ENCODE peak calls at places on chromosomes 12 and 14, in eight cellular contexts. Y, Z, K, I, F, G, P and W are unnamed samples.
A peak's percentile ranks its signal among the peaks of the same experiment; 100 is the strongest.

GRCh38 chr14:70782361-70782760 is 27.0 kb downstream of the MAP3K9 start:
- DNase-seq in K (no peak), Y (no peak), F (no peak), P (no peak), Z (no peak), G (no peak), I (no peak), W (no peak)

GRCh38 chr14:99596071-99596627 is 7.9 kb downstream of the CCDC85C start:
- DNase-seq in I (peak; percentile 26), Y (peak; percentile 77), P (no peak), Z (no peak), G (no peak), F (no peak), K (no peak), W (no peak)

GRCh38 chr12:86496595-86496994 is 240.4 kb upstream of the MGAT4C start:
- DNase-seq in I (no peak), F (no peak), Z (no peak), P (no peak), G (no peak), K (no peak), Y (no peak), W (no peak)

GRCh38 chr12:123126294-123127144 is 24.4 kb downstream of the PITPNM2 start:
- DNase-seq in P (peak; percentile 82), F (no peak), I (peak; percentile 40), Y (no peak), Z (no peak), K (no peak), G (peak; percentile 64), W (no peak)

GRCh38 chr12:72330784-72331183 is 58.6 kb downstream of the TRHDE start:
- DNase-seq in Y (no peak), G (no peak), I (no peak), F (no peak), P (no peak), K (no peak), Z (no peak), W (no peak)

GRCh38 chr12:118055144-118055557 is 5.8 kb downstream of the WSB2 start:
- DNase-seq in K (no peak), Y (peak; percentile 45), F (no peak), G (no peak), P (no peak), I (peak; percentile 78), Z (peak; percentile 85), W (no peak)

GRCh38 chr14:35140718-35141581 is 18.6 kb downstream of the PRORP start:
- DNase-seq in P (no peak), Z (peak; percentile 31), G (peak; percentile 62), Y (no peak), K (no peak), F (no peak), I (no peak), W (no peak)

GRCh38 chr12:7060353-7060954 is at the start of gene C1S:
- DNase-seq in Y (peak; percentile 51), F (peak; percentile 57), I (peak; percentile 81), G (peak; percentile 100), P (peak; percentile 94), K (no peak), Z (peak; percentile 84), W (no peak)

GRCh38 chr14:95516554-95517209 is at the start of gene SYNE3:
- DNase-seq in K (peak; percentile 79), F (no peak), Z (peak; percentile 53), P (peak; percentile 82), G (no peak), Y (peak; percentile 78), I (peak; percentile 76), W (no peak)

GRCh38 chr14:20668969-20669368 is 15.4 kb upstream of the RNASE4 start:
- DNase-seq in G (no peak), P (no peak), Y (no peak), K (no peak), Z (no peak), F (no peak), I (no peak), W (no peak)

GRCh38 chr14:105971593-105972500 is 445.5 kb downstream of the TMEM121 start:
- DNase-seq in Z (no peak), G (no peak), F (no peak), K (no peak), Y (no peak), P (no peak), I (no peak), W (no peak)

GRCh38 chr14:72679591-72680151 is 214.2 kb downstream of the DPF3 start:
- DNase-seq in G (no peak), Y (no peak), Z (peak; percentile 62), P (no peak), I (no peak), K (no peak), F (no peak), W (no peak)

GRCh38 chr12:95218852-95219171 is 1.2 kb downstream of the VEZT start:
- DNase-seq in P (no peak), Y (peak; percentile 56), I (peak; percentile 20), K (peak; percentile 53), F (no peak), Z (peak; percentile 37), G (no peak), W (no peak)

GRCh38 chr12:49334681-49335080 is 2.3 kb downstream of the C1QL4 start:
- DNase-seq in I (no peak), P (no peak), G (no peak), Y (no peak), K (no peak), Z (no peak), F (no peak), W (no peak)

GRCh38 chr14:94796278-94796677 is 26.4 kb upstream of the GSC start:
- DNase-seq in Y (no peak), P (no peak), G (no peak), Z (no peak), I (no peak), F (no peak), K (no peak), W (no peak)

GRCh38 chr12:170361-171225 is 43.4 kb downstream of the SLC6A12 start:
- DNase-seq in Z (no peak), Y (no peak), G (no peak), P (no peak), I (no peak), F (no peak), K (no peak), W (no peak)

GRCh38 chr12:106582264-106582591 is 576 bp upstream of the RFX4 start:
- DNase-seq in Y (no peak), K (no peak), G (no peak), P (no peak), I (no peak), Z (no peak), F (no peak), W (no peak)

GRCh38 chr12:2183556-2184541 is 131.1 kb downstream of the CACNA1C start:
- DNase-seq in P (no peak), Z (peak; percentile 56), G (peak; percentile 84), F (no peak), K (no peak), I (no peak), Y (no peak), W (no peak)
- TF ChIP-seq CTCF in P (no peak), Z (peak; percentile 33), G (peak; percentile 52), F (no peak), K (no peak), I (peak; percentile 40), Y (no peak), W (no peak)

GRCh38 chr12:56591111-56591510 is 39.0 kb downstream of the BAZ2A start:
- DNase-seq in Z (peak; percentile 72), K (no peak), P (no peak), G (no peak), F (no peak), I (no peak), Y (no peak), W (no peak)

GRCh38 chr12:56596815-56597214 is 33.3 kb downstream of the BAZ2A start:
- DNase-seq in K (no peak), F (no peak), P (no peak), Y (no peak), I (no peak), G (no peak), Z (peak; percentile 53), W (no peak)

GRCh38 chr12:56591961-56592360 is 38.2 kb downstream of the BAZ2A start:
- DNase-seq in P (no peak), F (no peak), K (no peak), Z (no peak), G (no peak), Y (no peak), I (no peak), W (no peak)

GRCh38 chr12:56590237-56590830 is 39.8 kb downstream of the BAZ2A start:
- DNase-seq in P (no peak), K (no peak), Z (peak; percentile 67), G (no peak), I (peak; percentile 47), Y (peak; percentile 29), F (no peak), W (no peak)

GRCh38 chr12:56593909-56594621 is 36.1 kb downstream of the BAZ2A start:
- DNase-seq in Z (peak; percentile 92), K (no peak), P (peak; percentile 77), G (peak; percentile 77), F (no peak), Y (peak; percentile 37), I (peak; percentile 76), W (no peak)
- TF ChIP-seq CTCF in Z (peak; percentile 92), K (peak; percentile 54), P (peak; percentile 71), G (peak; percentile 90), F (peak; percentile 73), Y (peak; percentile 75), I (peak; percentile 84), W (peak; percentile 65)

GRCh38 chr14:52678591-52678990 is 16.8 kb downstream of the ERO1A start:
- DNase-seq in G (no peak), I (peak; percentile 28), Y (no peak), P (no peak), K (no peak), Z (peak; percentile 43), F (no peak), W (no peak)
- TF ChIP-seq CTCF in G (peak; percentile 41), I (peak; percentile 56), Y (peak; percentile 21), P (no peak), K (no peak), Z (peak; percentile 54), F (no peak), W (no peak)

GRCh38 chr12:113232787-113233585 is 11.7 kb downstream of the TPCN1 start:
- DNase-seq in Y (no peak), F (no peak), P (peak; percentile 91), I (no peak), Z (peak; percentile 92), K (no peak), G (peak; percentile 35), W (no peak)
- TF ChIP-seq CTCF in Y (no peak), F (peak; percentile 16), P (no peak), I (no peak), Z (no peak), K (peak; percentile 35), G (no peak), W (no peak)

DNA sequence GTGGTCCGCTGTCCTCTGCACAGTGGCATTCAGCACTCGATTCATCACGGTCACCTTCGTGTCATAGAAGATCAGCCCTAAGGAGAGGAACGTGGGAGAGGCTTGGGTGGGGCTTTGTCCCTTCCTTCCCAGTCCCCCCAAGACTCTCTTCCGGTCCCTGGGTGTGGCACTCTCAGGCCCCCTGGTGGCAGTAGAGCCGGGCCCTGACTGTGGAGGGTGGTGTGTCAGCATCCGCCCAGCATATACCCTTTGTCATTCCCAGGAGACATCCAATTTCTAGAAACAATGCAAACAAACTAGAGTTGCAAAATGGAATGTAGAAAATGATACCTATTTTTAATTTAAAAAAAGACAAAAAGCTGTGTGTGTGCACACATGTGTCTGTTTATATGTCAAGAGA is 45.0 kb downstream of the TRAFD1 start:
- DNase-seq in Y (no peak), I (peak; percentile 54), F (no peak), P (peak; percentile 55), Z (peak; percentile 60), G (peak; percentile 22), K (no peak), W (no peak)
- TF ChIP-seq CTCF in Y (no peak), I (peak; percentile 63), F (no peak), P (peak; percentile 14), Z (peak; percentile 55), G (peak; percentile 51), K (no peak), W (no peak)